ENCODE peak calls at places on chromosome 15, in seven cellular contexts. One of them, this sample, is unnamed.

GRCh38 chr15:85607141-85607806 is 187.5 kb downstream of the KLHL25 start:
- DNase-seq in WTC11: no peak
- DNase-seq in NCI-H748 treated with DMSO at 0.1 percent for 48 hours: no peak
- DNase-seq in effector CD4-positive, alpha-beta T cell: no peak
- DNase-seq in GM10248: no peak
- DNase-seq in HEK293T: no peak
- DNase-seq in RPMI8226: no peak
- DNase-seq in this sample: no peak

GRCh38 chr15:52277575-52277974 is 18.0 kb downstream of the MYO5C start:
- DNase-seq in NCI-H748 treated with DMSO at 0.1 percent for 48 hours: no peak
- DNase-seq in WTC11: no peak
- DNase-seq in HEK293T: no peak
- DNase-seq in RPMI8226: no peak
- DNase-seq in GM10248: no peak
- DNase-seq in effector CD4-positive, alpha-beta T cell: no peak
- DNase-seq in this sample: no peak

GRCh38 chr15:69391046-69391757 is 22.9 kb upstream of the KIF23 start:
- DNase-seq in effector CD4-positive, alpha-beta T cell: no peak
- DNase-seq in HEK293T: no peak
- DNase-seq in GM10248: no peak
- DNase-seq in NCI-H748 treated with DMSO at 0.1 percent for 48 hours: no peak
- DNase-seq in WTC11: no peak
- DNase-seq in RPMI8226: no peak
- DNase-seq in this sample: no peak

GRCh38 chr15:38614621-38615020 is 50.0 kb upstream of the RASGRP1 start:
- DNase-seq in HEK293T: no peak
- DNase-seq in GM10248: no peak
- DNase-seq in WTC11: no peak
- DNase-seq in NCI-H748 treated with DMSO at 0.1 percent for 48 hours: no peak
- DNase-seq in effector CD4-positive, alpha-beta T cell: no peak
- DNase-seq in RPMI8226: no peak
- DNase-seq in this sample: no peak

GRCh38 chr15:81301385-81301784 is 22.6 kb downstream of the STARD5 start:
- DNase-seq in NCI-H748 treated with DMSO at 0.1 percent for 48 hours: no peak
- DNase-seq in GM10248: no peak
- DNase-seq in RPMI8226: no peak
- DNase-seq in WTC11: no peak
- DNase-seq in HEK293T: no peak
- DNase-seq in effector CD4-positive, alpha-beta T cell: no peak
- DNase-seq in this sample: no peak

GRCh38 chr15:76648732-76649444 is 256.3 kb downstream of the SCAPER start:
- DNase-seq in effector CD4-positive, alpha-beta T cell: no peak
- DNase-seq in WTC11: no peak
- DNase-seq in RPMI8226: no peak
- DNase-seq in GM10248: no peak
- DNase-seq in HEK293T: no peak
- DNase-seq in NCI-H748 treated with DMSO at 0.1 percent for 48 hours: no peak
- DNase-seq in this sample: no peak

GRCh38 chr15:69719527-69719926 is 266.9 kb downstream of the RPLP1 start:
- DNase-seq in RPMI8226: no peak
- DNase-seq in WTC11: no peak
- DNase-seq in HEK293T: no peak
- DNase-seq in GM10248: peak
- DNase-seq in NCI-H748 treated with DMSO at 0.1 percent for 48 hours: no peak
- DNase-seq in effector CD4-positive, alpha-beta T cell: peak
- DNase-seq in this sample: no peak

GRCh38 chr15:40115670-40116093 is 7.0 kb upstream of the BMF start:
- DNase-seq in GM10248: peak
- DNase-seq in HEK293T: no peak
- DNase-seq in NCI-H748 treated with DMSO at 0.1 percent for 48 hours: no peak
- DNase-seq in RPMI8226: peak
- DNase-seq in WTC11: peak
- DNase-seq in effector CD4-positive, alpha-beta T cell: no peak
- DNase-seq in this sample: no peak

GRCh38 chr15:94004697-94005096 is 226.7 kb upstream of the MCTP2 start:
- DNase-seq in WTC11: no peak
- DNase-seq in RPMI8226: no peak
- DNase-seq in GM10248: no peak
- DNase-seq in NCI-H748 treated with DMSO at 0.1 percent for 48 hours: no peak
- DNase-seq in effector CD4-positive, alpha-beta T cell: no peak
- DNase-seq in HEK293T: no peak
- DNase-seq in this sample: no peak

GRCh38 chr15:38299216-38299615 is 46.6 kb downstream of the SPRED1 start:
- DNase-seq in RPMI8226: no peak
- DNase-seq in HEK293T: no peak
- DNase-seq in effector CD4-positive, alpha-beta T cell: no peak
- DNase-seq in NCI-H748 treated with DMSO at 0.1 percent for 48 hours: no peak
- DNase-seq in WTC11: no peak
- DNase-seq in GM10248: no peak
- DNase-seq in this sample: no peak

GRCh38 chr15:56082263-56082761 is 88.9 kb upstream of the NEDD4 start:
- DNase-seq in GM10248: no peak
- DNase-seq in RPMI8226: no peak
- DNase-seq in HEK293T: no peak
- DNase-seq in WTC11: no peak
- DNase-seq in NCI-H748 treated with DMSO at 0.1 percent for 48 hours: no peak
- DNase-seq in effector CD4-positive, alpha-beta T cell: no peak
- DNase-seq in this sample: no peak

GRCh38 chr15:37585966-37586656 is 348.3 kb upstream of the TMCO5A start:
- DNase-seq in effector CD4-positive, alpha-beta T cell: no peak
- DNase-seq in HEK293T: no peak
- DNase-seq in WTC11: no peak
- DNase-seq in RPMI8226: no peak
- DNase-seq in NCI-H748 treated with DMSO at 0.1 percent for 48 hours: no peak
- DNase-seq in GM10248: no peak
- DNase-seq in this sample: no peak

GRCh38 chr15:63447277-63447676 is 57.1 kb upstream of the USP3 start:
- DNase-seq in RPMI8226: no peak
- DNase-seq in WTC11: no peak
- DNase-seq in GM10248: no peak
- DNase-seq in HEK293T: no peak
- DNase-seq in effector CD4-positive, alpha-beta T cell: no peak
- DNase-seq in NCI-H748 treated with DMSO at 0.1 percent for 48 hours: peak
- DNase-seq in this sample: peak

GRCh38 chr15:64699767-64700388 is 75.5 kb downstream of the RBPMS2 start:
- DNase-seq in NCI-H748 treated with DMSO at 0.1 percent for 48 hours: no peak
- DNase-seq in WTC11: peak
- DNase-seq in HEK293T: peak
- DNase-seq in GM10248: no peak
- DNase-seq in RPMI8226: no peak
- DNase-seq in effector CD4-positive, alpha-beta T cell: no peak
- DNase-seq in this sample: no peak

GRCh38 chr15:48718646-48719045 is 73.1 kb upstream of the FBN1 start:
- DNase-seq in GM10248: no peak
- DNase-seq in HEK293T: no peak
- DNase-seq in WTC11: no peak
- DNase-seq in NCI-H748 treated with DMSO at 0.1 percent for 48 hours: no peak
- DNase-seq in RPMI8226: no peak
- DNase-seq in effector CD4-positive, alpha-beta T cell: no peak
- DNase-seq in this sample: no peak

GRCh38 chr15:52118969-52119749 is 6.6 kb upstream of the BCL2L10 start:
- DNase-seq in NCI-H748 treated with DMSO at 0.1 percent for 48 hours: no peak
- DNase-seq in effector CD4-positive, alpha-beta T cell: no peak
- DNase-seq in WTC11: no peak
- DNase-seq in RPMI8226: no peak
- DNase-seq in HEK293T: no peak
- DNase-seq in GM10248: no peak
- DNase-seq in this sample: no peak

GRCh38 chr15:75307778-75308390 is 25.2 kb downstream of the GOLGA6D start:
- DNase-seq in WTC11: peak
- DNase-seq in GM10248: peak
- DNase-seq in NCI-H748 treated with DMSO at 0.1 percent for 48 hours: peak
- DNase-seq in RPMI8226: peak
- DNase-seq in HEK293T: peak
- DNase-seq in effector CD4-positive, alpha-beta T cell: no peak
- DNase-seq in this sample: no peak

GRCh38 chr15:51333571-51333970 is 4.8 kb downstream of the CYP19A1 start:
- DNase-seq in GM10248: no peak
- DNase-seq in RPMI8226: no peak
- DNase-seq in HEK293T: no peak
- DNase-seq in WTC11: no peak
- DNase-seq in effector CD4-positive, alpha-beta T cell: no peak
- DNase-seq in NCI-H748 treated with DMSO at 0.1 percent for 48 hours: no peak
- DNase-seq in this sample: no peak

GRCh38 chr15:35657679-35658201 is 111.8 kb upstream of the DPH6 start:
- DNase-seq in NCI-H748 treated with DMSO at 0.1 percent for 48 hours: no peak
- DNase-seq in effector CD4-positive, alpha-beta T cell: no peak
- DNase-seq in WTC11: no peak
- DNase-seq in RPMI8226: no peak
- DNase-seq in GM10248: no peak
- DNase-seq in HEK293T: no peak
- DNase-seq in this sample: no peak

GRCh38 chr15:79028411-79028964 is 62.1 kb downstream of the RASGRF1 start:
- DNase-seq in RPMI8226: peak
- DNase-seq in HEK293T: peak
- DNase-seq in effector CD4-positive, alpha-beta T cell: no peak
- DNase-seq in WTC11: peak
- DNase-seq in GM10248: peak
- DNase-seq in NCI-H748 treated with DMSO at 0.1 percent for 48 hours: peak
- DNase-seq in this sample: no peak

GRCh38 chr15:98668566-98669308 is 20.4 kb downstream of the IGF1R start:
- DNase-seq in NCI-H748 treated with DMSO at 0.1 percent for 48 hours: no peak
- DNase-seq in WTC11: no peak
- DNase-seq in HEK293T: no peak
- DNase-seq in RPMI8226: no peak
- DNase-seq in effector CD4-positive, alpha-beta T cell: no peak
- DNase-seq in GM10248: no peak
- DNase-seq in this sample: no peak

GRCh38 chr15:48090115-48090514 is 30.7 kb upstream of the SLC24A5 start:
- DNase-seq in RPMI8226: peak
- DNase-seq in effector CD4-positive, alpha-beta T cell: no peak
- DNase-seq in HEK293T: no peak
- DNase-seq in NCI-H748 treated with DMSO at 0.1 percent for 48 hours: peak
- DNase-seq in GM10248: no peak
- DNase-seq in WTC11: no peak
- DNase-seq in this sample: no peak

GRCh38 chr15:62046064-62046779 is 14.0 kb downstream of the VPS13C start:
- DNase-seq in WTC11: no peak
- DNase-seq in GM10248: no peak
- DNase-seq in RPMI8226: peak
- DNase-seq in effector CD4-positive, alpha-beta T cell: no peak
- DNase-seq in NCI-H748 treated with DMSO at 0.1 percent for 48 hours: no peak
- DNase-seq in HEK293T: no peak
- DNase-seq in this sample: no peak

GRCh38 chr15:22966321-22967083 is 13.7 kb downstream of the CYFIP1 start:
- DNase-seq in WTC11: no peak
- DNase-seq in HEK293T: no peak
- DNase-seq in effector CD4-positive, alpha-beta T cell: no peak
- DNase-seq in GM10248: no peak
- DNase-seq in NCI-H748 treated with DMSO at 0.1 percent for 48 hours: no peak
- DNase-seq in RPMI8226: no peak
- DNase-seq in this sample: no peak

GRCh38 chr15:58957101-58957973 is 23.9 kb upstream of the SLTM start:
- DNase-seq in HEK293T: peak
- DNase-seq in RPMI8226: peak
- DNase-seq in effector CD4-positive, alpha-beta T cell: peak
- DNase-seq in WTC11: peak
- DNase-seq in NCI-H748 treated with DMSO at 0.1 percent for 48 hours: peak
- DNase-seq in GM10248: peak
- DNase-seq in this sample: peak

GRCh38 chr15:48891229-48891765 is 13.4 kb downstream of the EID1 start:
- DNase-seq in NCI-H748 treated with DMSO at 0.1 percent for 48 hours: no peak
- DNase-seq in RPMI8226: no peak
- DNase-seq in HEK293T: no peak
- DNase-seq in GM10248: no peak
- DNase-seq in WTC11: no peak
- DNase-seq in effector CD4-positive, alpha-beta T cell: no peak
- DNase-seq in this sample: no peak